ENCODE peak calls at places on chromosomes 5 and 9, in four cellular contexts. Q, X, C and Z are unnamed samples.

GRCh38 chr5:979100-979817 is 29.3 kb upstream of the NKD2 start:
- DNase-seq in Q (no peak), X (no peak), C (no peak), Z (no peak)

GRCh38 chr9:87336914-87337333 is 160.7 kb upstream of the DAPK1 start:
- DNase-seq in Q (no peak), X (peak; percentile 51), C (peak; percentile 92), Z (no peak)

GRCh38 chr9:129875687-129876395 is 40.6 kb downstream of the USP20 start:
- DNase-seq in Q (no peak), X (no peak), C (no peak), Z (no peak)

GRCh38 chr9:34549407-34549732 is 26.6 kb upstream of the ENHO start:
- DNase-seq in Q (no peak), X (no peak), C (no peak), Z (no peak)

GRCh38 chr9:82184524-82184923 is 196.0 kb downstream of the SPATA31D1 start:
- DNase-seq in Q (no peak), X (no peak), C (no peak), Z (no peak)

GRCh38 chr9:136624184-136624951 is 38.3 kb upstream of the EGFL7 start:
- DNase-seq in Q (peak; percentile 32), X (no peak), C (no peak), Z (no peak)

GRCh38 chr5:143078971-143079370 is 308.8 kb downstream of the ARHGAP26 start:
- DNase-seq in Q (no peak), X (no peak), C (peak; percentile 77), Z (no peak)

GRCh38 chr9:14218253-14218652 is 95.7 kb downstream of the NFIB start:
- DNase-seq in Q (peak; percentile 96), X (no peak), C (no peak), Z (no peak)

GRCh38 chr5:5542654-5543053 is 120.2 kb downstream of the ICE1 start:
- DNase-seq in Q (no peak), X (no peak), C (no peak), Z (no peak)

GRCh38 chr9:133089271-133089671 is 27.5 kb downstream of the CEL start:
- DNase-seq in Q (peak; percentile 48), X (no peak), C (no peak), Z (no peak)

GRCh38 chr9:90095682-90096081 is 490.9 kb downstream of the GADD45G start:
- DNase-seq in Q (peak; percentile 71), X (no peak), C (no peak), Z (no peak)

GRCh38 chr9:81829201-81829882 is 98.9 kb upstream of the SPATA31D4 start:
- DNase-seq in Q (no peak), X (no peak), C (peak; percentile 24), Z (no peak)

GRCh38 chr5:149166128-149166527 is 24.8 kb downstream of the ABLIM3 start:
- DNase-seq in Q (no peak), X (no peak), C (peak; percentile 75), Z (no peak)

GRCh38 chr9:80449513-80449912 is 877.7 kb downstream of the TLE4 start:
- DNase-seq in Q (no peak), X (no peak), C (no peak), Z (no peak)

GRCh38 chr5:14011089-14012004 is 66.9 kb upstream of the DNAH5 start:
- DNase-seq in Q (peak; percentile 78), X (peak; percentile 19), C (peak; percentile 76), Z (peak; percentile 96)

GRCh38 chr9:91024841-91025240 is 223.2 kb downstream of the SYK start:
- DNase-seq in Q (no peak), X (no peak), C (no peak), Z (no peak)

GRCh38 chr9:27412963-27413362 is 111.1 kb upstream of the IFNK start:
- DNase-seq in Q (no peak), X (no peak), C (no peak), Z (no peak)

GRCh38 chr9:68704804-68705635 is at the start of gene PIP5K1B:
- DNase-seq in Q (peak; percentile 30), X (no peak), C (peak; percentile 22), Z (peak; percentile 93)

GRCh38 chr9:91939953-91940352 is 10.1 kb downstream of the ROR2 start:
- DNase-seq in Q (no peak), X (no peak), C (no peak), Z (no peak)

GRCh38 chr9:113857875-113858274 is 18.2 kb upstream of the ZNF618 start:
- DNase-seq in Q (no peak), X (no peak), C (no peak), Z (no peak)

GRCh38 chr5:67246546-67246945 is 49.9 kb upstream of the CD180 start:
- DNase-seq in Q (peak; percentile 58), X (no peak), C (no peak), Z (no peak)

GRCh38 chr5:76790632-76791290 is 28.1 kb upstream of the F2RL1 start:
- DNase-seq in Q (no peak), X (peak; percentile 91), C (peak; percentile 100), Z (no peak)